ENCODE peak calls at places on chromosomes 4 and X, in four cellular contexts. I is ACHN, K is tibial nerve, G is thyroid gland. W is an unnamed sample.

GRCh38 chr4:152850377-152850776 is 70.6 kb downstream of the ARFIP1 start:
- DNase-seq in I (peak), K (no peak), G (peak), W (peak)

GRCh38 chr4:48906283-48907173 is at the start of gene OCIAD2:
- DNase-seq in I (peak), K (no peak), G (peak), W (no peak)

GRCh38 chr4:6891436-6892170 is 18.0 kb upstream of the TBC1D14 start:
- DNase-seq in I (no peak), K (peak), G (no peak), W (peak)

GRCh38 chr4:182585321-182585720 is 331.9 kb downstream of the DCTD start:
- DNase-seq in I (no peak), K (no peak), G (no peak), W (no peak)

GRCh38 chr4:19178835-19179234 is 1072.9 kb upstream of the SLIT2 start:
- DNase-seq in I (no peak), K (no peak), G (no peak), W (no peak)

GRCh38 chr4:127479031-127479622 is 153.6 kb upstream of the INTU start:
- DNase-seq in I (peak), K (no peak), G (no peak), W (peak)

GRCh38 chr4:22435652-22436051 is 80.2 kb downstream of the ADGRA3 start:
- DNase-seq in I (no peak), K (no peak), G (no peak), W (no peak)

GRCh38 chr4:140268441-140268840 is 105.0 kb upstream of the SCOC start:
- DNase-seq in I (no peak), K (no peak), G (no peak), W (no peak)

GRCh38 chr4:182206266-182206665 is 36.9 kb upstream of the TENM3 start:
- DNase-seq in I (no peak), K (no peak), G (no peak), W (no peak)

GRCh38 chrX:97027384-97027922 is 143.7 kb downstream of the RPA4 start:
- DNase-seq in I (no peak), K (no peak), G (no peak), W (no peak)

GRCh38 chr4:180810581-180810980 is 1432.6 kb upstream of the TENM3 start:
- DNase-seq in I (no peak), K (no peak), G (no peak), W (no peak)

GRCh38 chr4:185713731-185714130 is 98.3 kb downstream of the SORBS2 start:
- DNase-seq in I (no peak), K (no peak), G (no peak), W (no peak)

GRCh38 chr4:110622841-110623709 is at the start of gene PITX2:
- DNase-seq in I (no peak), K (no peak), G (peak), W (peak)

GRCh38 chr4:20443406-20443805 is 191.7 kb downstream of the SLIT2 start:
- DNase-seq in I (no peak), K (no peak), G (no peak), W (no peak)

GRCh38 chrX:115330498-115331138 is 41.1 kb downstream of the LUZP4 start:
- DNase-seq in I (peak), K (no peak), G (peak), W (peak)

GRCh38 chr4:6092131-6092530 is 73.9 kb upstream of the C4orf50 start:
- DNase-seq in I (no peak), K (no peak), G (peak), W (no peak)

GRCh38 chrX:107710617-107711391 is 64.8 kb downstream of the TSC22D3 start:
- DNase-seq in I (peak), K (peak), G (no peak), W (peak)

GRCh38 chr4:186915816-186916215 is 192.2 kb upstream of the FAT1 start:
- DNase-seq in I (no peak), K (no peak), G (no peak), W (no peak)

GRCh38 chr4:145945431-145946155 is 7.0 kb upstream of the ZNF827 start:
- DNase-seq in I (no peak), K (no peak), G (no peak), W (peak)

GRCh38 chr4:617644-618330 is 7.6 kb upstream of the PDE6B start:
- DNase-seq in I (no peak), K (no peak), G (peak), W (no peak)

GRCh38 chr4:83010111-83010521 is 507 bp downstream of the LIN54 start:
- DNase-seq in I (peak), K (no peak), G (no peak), W (peak)

GRCh38 chr4:20418865-20419451 is 167.3 kb downstream of the SLIT2 start:
- DNase-seq in I (peak), K (no peak), G (no peak), W (peak)

GRCh38 chr4:3502941-3503936 is 29.0 kb downstream of the LRPAP1 start:
- DNase-seq in I (no peak), K (no peak), G (no peak), W (no peak)

GRCh38 chr4:152099061-152099425 is 338.2 kb upstream of the GATB start:
- DNase-seq in I (no peak), K (no peak), G (no peak), W (no peak)

GRCh38 chrX:115504167-115504566 is 56.8 kb upstream of the PLS3 start:
- DNase-seq in I (no peak), K (no peak), G (no peak), W (no peak)

GRCh38 chr4:2357821-2358745 is 60.4 kb downstream of the ZFYVE28 start:
- DNase-seq in I (no peak), K (no peak), G (no peak), W (no peak)

GRCh38 chr4:38162240-38162784 is 202.1 kb downstream of the PTTG2 start:
- DNase-seq in I (peak), K (no peak), G (no peak), W (no peak)

GRCh38 chr4:4717692-4718091 is 141.8 kb upstream of the MSX1 start:
- DNase-seq in I (no peak), K (no peak), G (no peak), W (no peak)

GRCh38 chrX:111447298-111447697 is 35.3 kb upstream of the DCX start:
- DNase-seq in I (peak), K (no peak), G (peak), W (peak)

GRCh38 chr4:6854098-6854744 is 55.4 kb upstream of the TBC1D14 start:
- DNase-seq in I (no peak), K (no peak), G (no peak), W (no peak)

W was measured in OCI-M1.